ENCODE peak calls at places on chromosomes 6 and 20, in six cellular contexts. Y is heart left ventricle, I is ovary, X is RWPE1, H is A549, R is adrenal gland. W is an unnamed sample.

GRCh38 chr6:26305097-26305841 is 59.7 kb upstream of the BTN3A2 start:
- DNase-seq in Y (peak), R (peak), I (peak), X (no peak), H (no peak), W (no peak)

GRCh38 chr6:169097336-169098052 is 156.2 kb downstream of the THBS2 start:
- DNase-seq in I (no peak), R (no peak), Y (no peak), X (no peak), H (no peak), W (peak)

GRCh38 chr6:158011478-158011920 is 29.8 kb downstream of the SYNJ2 start:
- DNase-seq in R (no peak), X (no peak), Y (no peak), I (no peak), H (no peak), W (no peak)

GRCh38 chr6:149379977-149380376 is 20.1 kb upstream of the SUMO4 start:
- DNase-seq in H (no peak), Y (no peak), X (no peak), R (no peak), I (no peak), W (no peak)

GRCh38 chr6:135820340-135820739 is 31.2 kb upstream of the PDE7B start:
- DNase-seq in X (no peak), Y (peak), I (no peak), H (no peak), R (no peak), W (no peak)

GRCh38 chr20:47810686-47811347 is 25.5 kb upstream of the SULF2 start:
- DNase-seq in X (no peak), R (no peak), Y (no peak), I (no peak), H (no peak), W (no peak)

GRCh38 chr20:41509801-41510200 is 108.4 kb downstream of the CHD6 start:
- DNase-seq in I (peak), Y (peak), R (peak), H (no peak), X (no peak), W (no peak)

GRCh38 chr6:25130518-25130917 is 148.7 kb upstream of the CARMIL1 start:
- DNase-seq in H (no peak), Y (no peak), X (no peak), I (no peak), R (no peak), W (no peak)

GRCh38 chr6:111260570-111261298 is 173.4 kb downstream of the SLC16A10 start:
- DNase-seq in Y (no peak), I (no peak), R (no peak), H (no peak), X (peak), W (no peak)

GRCh38 chr6:170049641-170050491 is 241.0 kb downstream of the DLL1 start:
- DNase-seq in Y (peak), H (no peak), R (peak), I (peak), X (no peak), W (peak)

GRCh38 chr6:154426997-154427396 is 70.4 kb upstream of the IPCEF1 start:
- DNase-seq in H (no peak), X (no peak), R (no peak), Y (no peak), I (no peak), W (no peak)

GRCh38 chr20:44295995-44296394 is 15.0 kb downstream of the FITM2 start:
- DNase-seq in H (no peak), X (no peak), R (no peak), Y (no peak), I (no peak), W (peak)

GRCh38 chr6:137236581-137237355 is 17.6 kb upstream of the IFNGR1 start:
- DNase-seq in Y (no peak), X (no peak), H (no peak), R (no peak), I (no peak), W (no peak)

GRCh38 chr6:28555136-28555535 is 29.5 kb downstream of the GPX5 start:
- DNase-seq in Y (no peak), X (no peak), R (no peak), H (no peak), I (no peak), W (no peak)

GRCh38 chr20:40956926-40957760 is 71.5 kb upstream of the TOP1 start:
- DNase-seq in R (no peak), H (no peak), I (no peak), Y (no peak), X (no peak), W (no peak)

GRCh38 chr6:133892444-133893323 is 3.8 kb downstream of the TCF21 start:
- DNase-seq in I (peak), Y (no peak), X (no peak), H (no peak), R (no peak), W (no peak)

GRCh38 chr20:39356913-39357312 is 394.8 kb downstream of the DHX35 start:
- DNase-seq in R (no peak), I (no peak), H (no peak), Y (no peak), X (no peak), W (no peak)

GRCh38 chr6:72916298-72916697 is 294.4 kb downstream of the KCNQ5 start:
- DNase-seq in I (no peak), H (no peak), X (no peak), R (no peak), Y (no peak), W (no peak)

GRCh38 chr6:135974416-135974815 is 122.9 kb downstream of the PDE7B start:
- DNase-seq in X (no peak), H (no peak), R (no peak), Y (no peak), I (no peak), W (no peak)

GRCh38 chr6:13307508-13307995 is 20.8 kb downstream of the TBC1D7 start:
- DNase-seq in H (peak), I (no peak), Y (no peak), R (peak), X (peak), W (peak)

GRCh38 chr6:136959471-136959891 is 37.4 kb downstream of the SLC35D3 start:
- DNase-seq in R (no peak), Y (no peak), I (no peak), X (no peak), H (no peak), W (no peak)

GRCh38 chr6:112249489-112249888 is 4.9 kb downstream of the LAMA4 start:
- DNase-seq in X (no peak), I (no peak), Y (no peak), R (no peak), H (no peak), W (no peak)

GRCh38 chr20:4369798-4370124 is 351.9 kb upstream of the PRND start:
- DNase-seq in H (no peak), X (no peak), R (no peak), I (no peak), Y (no peak), W (no peak)

GRCh38 chr20:34703573-34704176 is 469 bp upstream of the TP53INP2 start:
- DNase-seq in R (peak), Y (peak), I (no peak), H (no peak), X (no peak), W (no peak)

GRCh38 chr6:33949877-33950831 is 146.4 kb upstream of the MLN start:
- DNase-seq in R (no peak), Y (no peak), X (no peak), I (no peak), H (no peak), W (no peak)

GRCh38 chr6:18477301-18477941 is 90.3 kb downstream of the RNF144B start:
- DNase-seq in Y (no peak), X (no peak), I (no peak), R (no peak), H (no peak), W (no peak)

GRCh38 chr6:36679043-36679821 is 718 bp downstream of the CDKN1A start:
- DNase-seq in Y (peak), I (peak), R (peak), H (no peak), X (no peak), W (peak)

GRCh38 chr6:52815167-52816092 is 11.8 kb upstream of the GSTA1 start:
- DNase-seq in Y (peak), R (peak), H (peak), X (peak), I (peak), W (peak)
- H3K27ac ChIP-seq in Y (no peak), R (no peak), H (peak), X (no peak), I (no peak), W (no peak)

GRCh38 chr6:118546164-118546929 is 1.7 kb upstream of the PLN start:
- DNase-seq in R (no peak), I (no peak), H (no peak), Y (no peak), X (no peak), W (no peak)
- H3K27ac ChIP-seq in R (no peak), I (no peak), H (no peak), Y (peak), X (no peak), W (peak)

GRCh38 chr20:10648651-10649050 is 25.1 kb downstream of the JAG1 start:
- DNase-seq in Y (no peak), I (no peak), R (no peak), H (no peak), X (no peak), W (no peak)

GRCh38 chr20:10647909-10648308 is 25.9 kb downstream of the JAG1 start:
- DNase-seq in I (no peak), Y (no peak), H (no peak), X (no peak), R (no peak), W (no peak)

GRCh38 chr20:10649080-10649816 is 24.6 kb downstream of the JAG1 start:
- DNase-seq in Y (no peak), R (no peak), I (no peak), H (no peak), X (no peak), W (no peak)

GRCh38 chr20:10651227-10651990 is 22.4 kb downstream of the JAG1 start:
- DNase-seq in R (no peak), H (no peak), X (no peak), I (no peak), Y (peak), W (no peak)

GRCh38 chr20:10649817-10650200 is 24.0 kb downstream of the JAG1 start:
- DNase-seq in H (no peak), X (no peak), R (no peak), Y (no peak), I (no peak), W (no peak)
- H3K27ac ChIP-seq in H (no peak), X (no peak), R (no peak), Y (peak), I (no peak), W (no peak)

GRCh38 chr20:36152266-36152665 is 2.3 kb upstream of the EPB41L1 start:
- DNase-seq in Y (peak), H (no peak), X (no peak), R (no peak), I (no peak), W (no peak)

GRCh38 chr20:36150489-36150846 is 4.1 kb upstream of the EPB41L1 start:
- DNase-seq in Y (no peak), H (no peak), I (no peak), X (no peak), R (no peak), W (no peak)

GRCh38 chr20:36149469-36149868 is 5.1 kb upstream of the EPB41L1 start:
- DNase-seq in Y (peak), X (no peak), H (no peak), I (no peak), R (peak), W (no peak)

GRCh38 chr20:36149012-36149411 is 5.5 kb upstream of the EPB41L1 start:
- DNase-seq in H (no peak), R (no peak), I (no peak), Y (no peak), X (no peak), W (no peak)

DNA sequence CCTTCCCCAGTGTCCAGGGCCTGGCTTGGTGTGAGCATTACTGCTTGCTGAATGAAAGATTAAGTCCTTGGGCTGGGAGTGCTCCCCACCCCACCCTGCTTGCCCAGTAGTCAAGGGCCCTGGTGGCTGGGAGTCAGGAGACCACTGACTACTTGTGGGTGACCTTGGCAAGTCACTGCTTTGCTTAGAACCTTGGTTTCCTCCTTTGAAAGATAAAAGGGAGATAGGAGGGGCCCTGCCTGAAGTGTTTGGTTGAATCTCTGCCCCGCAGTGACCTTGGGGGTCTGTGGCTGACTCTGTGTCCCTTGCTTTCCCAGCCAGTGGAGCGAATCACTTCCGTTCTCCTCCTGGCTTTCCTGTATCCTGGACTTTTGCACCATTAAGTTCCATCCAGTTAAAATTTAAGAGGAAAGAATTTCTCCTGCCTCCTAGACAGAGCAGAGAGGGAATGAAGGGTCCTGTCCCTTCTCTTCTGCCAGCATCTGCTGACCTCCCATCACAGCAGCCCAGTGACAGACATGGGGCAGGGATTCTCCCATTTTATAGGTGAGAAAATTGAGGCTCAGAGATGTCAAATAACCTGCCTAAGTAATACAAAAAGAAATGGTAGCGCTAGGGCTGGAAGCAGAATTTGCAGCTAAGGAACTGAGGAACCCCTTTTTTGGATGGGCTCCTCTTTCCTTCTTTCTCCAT is 3.5 kb upstream of the EPB41L1 start:
- DNase-seq in H (no peak), R (peak), Y (no peak), I (no peak), X (no peak), W (no peak)
- H3K27ac ChIP-seq in H (peak), R (peak), Y (peak), I (no peak), X (no peak), W (no peak)

DNA sequence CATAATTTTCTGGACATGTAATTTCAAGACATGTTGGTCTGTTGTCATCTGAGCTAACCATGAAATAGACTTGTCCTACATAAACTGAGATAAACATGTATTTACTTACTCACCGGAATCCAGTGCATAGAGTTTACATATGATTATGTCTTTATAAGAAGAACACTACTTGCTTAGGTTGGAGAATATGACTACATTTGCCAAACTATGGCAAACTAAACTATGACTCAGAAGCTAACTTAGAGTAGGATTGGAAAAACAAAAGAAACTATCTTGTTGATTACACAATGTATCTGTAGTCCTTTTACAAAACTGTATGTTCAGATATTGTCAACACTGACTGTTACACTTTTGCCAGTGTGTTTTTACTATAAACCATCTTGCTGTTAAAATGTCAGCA is 113.3 kb downstream of the CRYBG1 start:
- DNase-seq in X (peak), R (no peak), Y (no peak), I (no peak), H (no peak), W (no peak)
- H3K27ac ChIP-seq in X (no peak), R (no peak), Y (no peak), I (no peak), H (no peak), W (no peak)